ENCODE peak calls at places on chromosomes 4 and X, in nine cellular contexts. One of them, this sample, is unnamed. For H3K36me3 and H3K9me2, the result is how much of the 10 kb centered on the place peaks cover.

GRCh38 chr4:67152976-67153375 is 392.3 kb downstream of the CENPC start:
- DNase-seq in PC-9: no peak
- DNase-seq in HCT116: no peak
- DNase-seq in GM23338: no peak
- DNase-seq in MM.1S: no peak
- DNase-seq in GM23248: no peak
- DNase-seq in SK-N-SH: no peak
- DNase-seq in Karpas-422: no peak
- DNase-seq in PC-3: peak
- DNase-seq in this sample: no peak

GRCh38 chr4:103499094-103499493 is 220.7 kb downstream of the TACR3 start:
- DNase-seq in PC-9: no peak
- DNase-seq in HCT116: no peak
- DNase-seq in GM23338: peak
- DNase-seq in MM.1S: no peak
- DNase-seq in GM23248: peak
- DNase-seq in SK-N-SH: no peak
- DNase-seq in Karpas-422: no peak
- DNase-seq in PC-3: peak
- DNase-seq in this sample: no peak

GRCh38 chr4:110310795-110311194 is 112.4 kb upstream of the ELOVL6 start:
- DNase-seq in PC-9: no peak
- DNase-seq in HCT116: no peak
- DNase-seq in GM23338: no peak
- DNase-seq in MM.1S: no peak
- DNase-seq in GM23248: no peak
- DNase-seq in SK-N-SH: no peak
- DNase-seq in Karpas-422: peak
- DNase-seq in PC-3: no peak
- DNase-seq in this sample: peak

GRCh38 chrX:145630081-145630480 is 187.5 kb upstream of the SLITRK2 start:
- DNase-seq in PC-9: no peak
- DNase-seq in HCT116: no peak
- DNase-seq in GM23338: no peak
- DNase-seq in MM.1S: no peak
- DNase-seq in GM23248: no peak
- DNase-seq in SK-N-SH: no peak
- DNase-seq in Karpas-422: no peak
- DNase-seq in PC-3: no peak
- DNase-seq in this sample: no peak

GRCh38 chr4:25233737-25234389 is at the start of gene PI4K2B:
- DNase-seq in PC-9: peak
- DNase-seq in HCT116: peak
- DNase-seq in GM23338: peak
- DNase-seq in MM.1S: peak
- DNase-seq in GM23248: peak
- DNase-seq in SK-N-SH: peak
- DNase-seq in Karpas-422: peak
- DNase-seq in PC-3: peak
- DNase-seq in this sample: peak

GRCh38 chrX:5681159-5681558 is 547.5 kb downstream of the NLGN4X start:
- DNase-seq in PC-9: no peak
- DNase-seq in HCT116: no peak
- DNase-seq in GM23338: peak
- DNase-seq in MM.1S: no peak
- DNase-seq in GM23248: no peak
- DNase-seq in SK-N-SH: peak
- DNase-seq in Karpas-422: peak
- DNase-seq in PC-3: peak
- DNase-seq in this sample: peak

GRCh38 chr4:87989765-87990164 is 14.3 kb downstream of the SPP1 start:
- DNase-seq in PC-9: no peak
- DNase-seq in HCT116: no peak
- DNase-seq in GM23338: no peak
- DNase-seq in MM.1S: no peak
- DNase-seq in GM23248: no peak
- DNase-seq in SK-N-SH: no peak
- DNase-seq in Karpas-422: no peak
- DNase-seq in PC-3: no peak
- DNase-seq in this sample: no peak

GRCh38 chr4:71188197-71188625 is 150.6 kb upstream of the SLC4A4 start:
- DNase-seq in PC-9: no peak
- DNase-seq in HCT116: no peak
- DNase-seq in GM23338: peak
- DNase-seq in MM.1S: no peak
- DNase-seq in GM23248: peak
- DNase-seq in SK-N-SH: no peak
- DNase-seq in Karpas-422: no peak
- DNase-seq in PC-3: no peak
- DNase-seq in this sample: no peak

GRCh38 chr4:22389240-22389871 is 126.5 kb downstream of the ADGRA3 start:
- DNase-seq in PC-9: peak
- DNase-seq in HCT116: peak
- DNase-seq in GM23338: peak
- DNase-seq in MM.1S: peak
- DNase-seq in GM23248: peak
- DNase-seq in SK-N-SH: peak
- DNase-seq in Karpas-422: peak
- DNase-seq in PC-3: peak
- DNase-seq in this sample: peak

GRCh38 chr4:83569429-83569828 is 33.5 kb downstream of the GPAT3 start:
- DNase-seq in PC-9: no peak
- DNase-seq in HCT116: no peak
- DNase-seq in GM23338: no peak
- DNase-seq in MM.1S: no peak
- DNase-seq in GM23248: no peak
- DNase-seq in SK-N-SH: no peak
- DNase-seq in Karpas-422: no peak
- DNase-seq in PC-3: no peak
- DNase-seq in this sample: no peak
- H3K4me2 ChIP-seq in PC-9: peak
- H3K4me2 ChIP-seq in HCT116: no peak
- H3K4me2 ChIP-seq in GM23338: no peak
- H3K4me2 ChIP-seq in MM.1S: no peak
- H3K4me2 ChIP-seq in GM23248: no peak
- H3K4me2 ChIP-seq in SK-N-SH: no peak
- H3K4me2 ChIP-seq in Karpas-422: no peak
- H3K4me2 ChIP-seq in PC-3: no peak
- H3K4me2 ChIP-seq in this sample: no peak

GRCh38 chr4:176817222-176817621 is 24.5 kb upstream of the VEGFC start:
- DNase-seq in PC-9: no peak
- DNase-seq in HCT116: no peak
- DNase-seq in GM23338: no peak
- DNase-seq in MM.1S: peak
- DNase-seq in GM23248: no peak
- DNase-seq in SK-N-SH: no peak
- DNase-seq in Karpas-422: no peak
- DNase-seq in PC-3: no peak
- DNase-seq in this sample: no peak
- H3K36me3 ChIP-seq in PC-9: under half
- H3K36me3 ChIP-seq in HCT116: under half
- H3K36me3 ChIP-seq in GM23338: under half
- H3K36me3 ChIP-seq in MM.1S: under half
- H3K36me3 ChIP-seq in GM23248: under half
- H3K36me3 ChIP-seq in SK-N-SH: under half
- H3K36me3 ChIP-seq in Karpas-422: under half
- H3K36me3 ChIP-seq in PC-3: under half
- H3K36me3 ChIP-seq in this sample: under half

GRCh38 chr4:151888367-151888866 is 127.6 kb upstream of the GATB start:
- DNase-seq in PC-9: no peak
- DNase-seq in HCT116: no peak
- DNase-seq in GM23338: no peak
- DNase-seq in MM.1S: no peak
- DNase-seq in GM23248: no peak
- DNase-seq in SK-N-SH: no peak
- DNase-seq in Karpas-422: no peak
- DNase-seq in PC-3: no peak
- DNase-seq in this sample: no peak

GRCh38 chr4:151882072-151882803 is 121.4 kb upstream of the GATB start:
- DNase-seq in PC-9: no peak
- DNase-seq in HCT116: no peak
- DNase-seq in GM23338: no peak
- DNase-seq in MM.1S: no peak
- DNase-seq in GM23248: no peak
- DNase-seq in SK-N-SH: no peak
- DNase-seq in Karpas-422: no peak
- DNase-seq in PC-3: no peak
- DNase-seq in this sample: no peak

GRCh38 chr4:151887151-151887815 is 126.5 kb upstream of the GATB start:
- DNase-seq in PC-9: no peak
- DNase-seq in HCT116: no peak
- DNase-seq in GM23338: no peak
- DNase-seq in MM.1S: no peak
- DNase-seq in GM23248: peak
- DNase-seq in SK-N-SH: no peak
- DNase-seq in Karpas-422: no peak
- DNase-seq in PC-3: peak
- DNase-seq in this sample: no peak

GRCh38 chr4:151887816-151888180 is 127.0 kb upstream of the GATB start:
- DNase-seq in PC-9: no peak
- DNase-seq in HCT116: no peak
- DNase-seq in GM23338: no peak
- DNase-seq in MM.1S: no peak
- DNase-seq in GM23248: no peak
- DNase-seq in SK-N-SH: no peak
- DNase-seq in Karpas-422: no peak
- DNase-seq in PC-3: no peak
- DNase-seq in this sample: no peak

DNA sequence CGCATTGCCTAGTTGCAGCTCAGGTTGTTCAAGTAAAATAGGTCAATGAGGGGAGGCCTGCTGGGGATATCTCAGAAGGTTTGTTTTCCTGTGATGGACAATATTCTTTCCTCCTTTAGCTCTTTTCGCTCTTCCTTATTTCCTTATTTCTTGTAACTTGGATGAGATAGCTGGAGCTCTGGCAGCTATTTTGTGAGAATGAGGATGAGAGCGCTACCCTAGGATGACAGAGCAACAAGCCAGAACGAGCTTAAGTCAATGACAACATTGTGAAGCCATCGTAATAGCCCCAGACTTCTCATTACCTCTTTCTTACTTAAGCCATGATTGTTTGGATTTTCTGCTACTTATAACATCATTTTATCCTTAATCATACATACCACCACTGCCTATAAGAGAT is 124.3 kb upstream of the GATB start:
- DNase-seq in PC-9: no peak
- DNase-seq in HCT116: no peak
- DNase-seq in GM23338: no peak
- DNase-seq in MM.1S: no peak
- DNase-seq in GM23248: no peak
- DNase-seq in SK-N-SH: no peak
- DNase-seq in Karpas-422: no peak
- DNase-seq in PC-3: no peak
- DNase-seq in this sample: no peak
- H3K9me2 ChIP-seq in PC-9: under half
- H3K9me2 ChIP-seq in HCT116: under half
- H3K9me2 ChIP-seq in GM23338: under half
- H3K9me2 ChIP-seq in MM.1S: under half
- H3K9me2 ChIP-seq in GM23248: under half
- H3K9me2 ChIP-seq in SK-N-SH: under half
- H3K9me2 ChIP-seq in Karpas-422: under half
- H3K9me2 ChIP-seq in PC-3: under half
- H3K9me2 ChIP-seq in this sample: under half

GRCh38 chr4:185697488-185697887 is 114.5 kb downstream of the SORBS2 start:
- DNase-seq in PC-9: no peak
- DNase-seq in HCT116: no peak
- DNase-seq in GM23338: no peak
- DNase-seq in MM.1S: no peak
- DNase-seq in GM23248: no peak
- DNase-seq in SK-N-SH: peak
- DNase-seq in Karpas-422: no peak
- DNase-seq in PC-3: no peak
- DNase-seq in this sample: no peak
- H3K4me2 ChIP-seq in PC-9: no peak
- H3K4me2 ChIP-seq in HCT116: no peak
- H3K4me2 ChIP-seq in GM23338: no peak
- H3K4me2 ChIP-seq in MM.1S: no peak
- H3K4me2 ChIP-seq in GM23248: no peak
- H3K4me2 ChIP-seq in SK-N-SH: no peak
- H3K4me2 ChIP-seq in Karpas-422: no peak
- H3K4me2 ChIP-seq in PC-3: no peak
- H3K4me2 ChIP-seq in this sample: no peak

GRCh38 chr4:1317177-1318045 is 27.7 kb downstream of the MAEA start:
- DNase-seq in PC-9: no peak
- DNase-seq in HCT116: no peak
- DNase-seq in GM23338: no peak
- DNase-seq in MM.1S: no peak
- DNase-seq in GM23248: no peak
- DNase-seq in SK-N-SH: no peak
- DNase-seq in Karpas-422: no peak
- DNase-seq in PC-3: no peak
- DNase-seq in this sample: no peak
- H3K36me3 ChIP-seq in PC-9: under half
- H3K36me3 ChIP-seq in HCT116: under half
- H3K36me3 ChIP-seq in GM23338: under half
- H3K36me3 ChIP-seq in MM.1S: under half
- H3K36me3 ChIP-seq in GM23248: under half
- H3K36me3 ChIP-seq in SK-N-SH: half or more
- H3K36me3 ChIP-seq in Karpas-422: under half
- H3K36me3 ChIP-seq in PC-3: under half
- H3K36me3 ChIP-seq in this sample: half or more

This sample was measured in OCI-LY7.